ENCODE peak calls at places on chromosomes 5 and 9, in four cellular contexts. V, C, R and B are unnamed samples.

GRCh38 chr5:102865171-102865509 is 110.0 kb downstream of the PAM start:
- DNase-seq in V (no peak), C (no peak), R (no peak), B (no peak)

GRCh38 chr5:13956441-13956840 is 12.0 kb upstream of the DNAH5 start:
- DNase-seq in V (no peak), C (no peak), R (no peak), B (no peak)

GRCh38 chr5:139246394-139246793 is 47.1 kb upstream of the MATR3 start:
- DNase-seq in V (no peak), C (peak), R (peak), B (peak)

GRCh38 chr9:97985058-97985861 is 2.1 kb downstream of the ANP32B start:
- DNase-seq in V (no peak), C (peak), R (peak), B (peak)

GRCh38 chr5:88882321-88883038 is 504 bp downstream of the MEF2C start:
- DNase-seq in V (no peak), C (peak), R (peak), B (no peak)

GRCh38 chr9:134623408-134624066 is 18.1 kb upstream of the COL5A1 start:
- DNase-seq in V (peak), C (no peak), R (peak), B (no peak)

GRCh38 chr5:81783401-81783800 is 32.5 kb upstream of the SSBP2 start:
- DNase-seq in V (no peak), C (no peak), R (no peak), B (no peak)

GRCh38 chr9:81390802-81391456 is 298.4 kb downstream of the TLE1 start:
- DNase-seq in V (no peak), C (no peak), R (no peak), B (peak)

GRCh38 chr5:14364096-14364495 is 217.5 kb upstream of the OTULINL start:
- DNase-seq in V (no peak), C (peak), R (no peak), B (no peak)

DNA sequence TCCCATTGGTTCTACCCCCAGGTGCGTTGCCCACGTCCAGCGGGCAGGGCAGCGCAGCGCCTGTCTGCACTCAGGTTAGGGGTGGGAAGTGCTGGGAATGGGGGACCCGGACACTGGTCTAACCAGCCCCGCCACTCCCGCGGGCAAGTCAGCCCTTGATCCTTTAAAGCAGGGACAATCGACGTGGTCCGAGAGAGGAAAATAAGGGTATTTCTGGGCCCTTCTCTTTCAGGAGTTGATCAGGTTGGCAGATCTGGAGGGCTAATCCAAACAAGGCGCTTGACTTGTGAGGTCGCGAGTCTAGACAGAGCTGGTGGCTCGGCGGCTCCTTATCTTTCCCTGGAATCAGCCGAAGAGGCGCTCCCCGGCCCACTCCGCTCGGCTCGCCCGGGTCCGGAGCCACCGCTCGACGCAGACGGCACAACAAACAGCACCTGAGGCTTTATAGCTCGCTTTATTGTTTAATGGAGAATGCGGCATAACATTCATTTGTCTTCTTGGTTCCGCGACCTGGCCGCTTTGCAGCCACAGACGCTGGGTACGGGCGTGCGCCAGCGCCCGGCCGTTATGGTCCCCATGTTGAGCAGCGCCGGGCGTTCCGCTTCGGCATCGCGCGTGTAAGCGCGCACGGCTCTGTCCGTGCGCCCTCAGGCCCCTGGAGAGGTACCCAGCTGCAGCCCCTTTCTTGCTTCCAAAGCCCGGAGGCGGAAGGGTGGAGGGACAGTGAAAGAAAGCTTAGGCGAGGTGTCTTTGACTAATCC is 15.8 kb downstream of the ISL1 start:
- DNase-seq in V (peak), C (no peak), R (peak), B (no peak)
- H3K4me3 ChIP-seq in V (no peak), C (no peak), R (peak), B (peak)

DNA sequence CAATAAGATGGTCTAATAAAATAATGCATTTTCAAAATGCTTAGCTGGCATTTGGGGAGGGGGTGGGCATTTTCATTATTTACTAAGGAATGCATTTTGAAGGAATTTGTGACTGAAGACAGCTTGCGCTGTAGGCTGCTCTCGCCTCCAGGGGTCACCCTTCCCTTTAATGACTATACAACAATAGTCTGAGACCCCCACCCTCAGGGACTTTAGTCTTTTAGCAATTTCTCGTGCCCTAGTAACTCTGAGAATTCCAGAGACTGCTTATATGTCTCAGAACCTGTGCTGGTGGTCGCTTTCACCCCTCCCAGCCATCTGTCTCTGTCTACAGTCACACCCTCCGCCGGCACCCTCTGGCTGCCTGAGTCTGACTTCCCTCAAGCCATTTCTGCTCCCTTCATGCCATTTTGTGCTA is 671.5 kb downstream of the NR2F1-AS1 start:
- DNase-seq in V (no peak), C (peak), R (peak), B (no peak)
- TF ChIP-seq CTCF in V (no peak), C (peak), R (peak), B (peak)

GRCh38 chr5:158819095-158819494 is 280.6 kb downstream of the EBF1 start:
- DNase-seq in V (no peak), C (no peak), R (no peak), B (no peak)
- H3K4me3 ChIP-seq in V (no peak), C (no peak), R (no peak), B (no peak)

DNA sequence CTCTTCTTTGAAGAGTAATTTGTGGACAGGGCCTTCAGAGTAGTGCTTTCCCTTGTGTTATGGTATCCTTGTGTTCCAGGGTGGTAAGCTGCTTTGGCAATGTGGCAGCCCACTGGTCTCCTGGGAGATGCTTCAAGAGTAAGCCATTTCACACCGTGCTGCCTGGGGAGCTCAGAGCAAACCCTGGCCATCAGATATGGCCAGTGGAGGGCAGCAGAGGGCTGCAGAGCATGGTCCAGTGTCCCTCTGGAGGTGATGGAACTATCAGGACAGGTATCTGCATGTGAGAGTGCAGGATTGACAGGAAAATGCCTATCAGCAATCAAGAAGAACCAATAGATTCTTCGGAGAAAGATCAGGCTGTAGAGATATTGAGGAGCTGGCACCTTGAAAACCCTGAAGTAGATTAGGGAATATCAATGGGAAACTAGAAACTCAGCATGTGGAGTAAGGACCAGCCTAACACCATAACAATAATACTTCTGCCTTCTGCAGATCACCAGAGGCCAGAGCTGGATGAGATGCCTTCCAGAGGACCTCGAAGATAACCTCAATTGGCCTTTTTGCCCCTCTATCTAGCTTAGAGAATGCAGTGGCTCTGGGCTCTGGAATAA is 90.8 kb downstream of the PLPPR1 start:
- DNase-seq in V (no peak), C (peak), R (peak), B (peak)
- TF ChIP-seq CTCF in V (peak), C (peak), R (peak), B (peak)

GRCh38 chr9:127448112-127448805 is 2.9 kb downstream of the RPL12 start:
- DNase-seq in V (no peak), C (no peak), R (no peak), B (no peak)
- H3K4me3 ChIP-seq in V (no peak), C (no peak), R (peak), B (peak)

DNA sequence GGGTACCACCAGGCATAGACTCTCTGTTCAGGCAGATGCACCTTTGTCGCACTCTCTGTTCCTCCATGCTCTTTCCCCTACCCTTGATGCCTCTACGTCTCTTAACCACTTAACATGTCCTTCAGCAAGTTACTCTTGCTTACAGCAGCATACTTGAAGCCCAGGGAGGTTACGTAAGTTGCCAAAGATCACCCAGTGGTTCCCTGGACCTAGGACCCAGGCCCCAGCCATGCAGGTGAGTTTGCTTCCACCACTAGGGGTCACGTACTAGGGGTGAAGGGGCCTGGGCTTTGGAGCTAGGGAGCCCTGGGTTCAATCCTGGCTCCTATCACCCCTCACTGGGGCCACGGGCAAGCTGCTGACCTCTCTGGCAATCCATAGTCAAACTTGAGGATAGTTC is 8.9 kb downstream of the AKNA start:
- DNase-seq in V (no peak), C (no peak), R (no peak), B (no peak)
- TF ChIP-seq CTCF in V (no peak), C (no peak), R (peak), B (no peak)

GRCh38 chr9:272251-273213 is 57.9 kb downstream of the DOCK8 start:
- DNase-seq in V (no peak), C (no peak), R (no peak), B (peak)
- H3K4me3 ChIP-seq in V (no peak), C (no peak), R (no peak), B (no peak)

DNA sequence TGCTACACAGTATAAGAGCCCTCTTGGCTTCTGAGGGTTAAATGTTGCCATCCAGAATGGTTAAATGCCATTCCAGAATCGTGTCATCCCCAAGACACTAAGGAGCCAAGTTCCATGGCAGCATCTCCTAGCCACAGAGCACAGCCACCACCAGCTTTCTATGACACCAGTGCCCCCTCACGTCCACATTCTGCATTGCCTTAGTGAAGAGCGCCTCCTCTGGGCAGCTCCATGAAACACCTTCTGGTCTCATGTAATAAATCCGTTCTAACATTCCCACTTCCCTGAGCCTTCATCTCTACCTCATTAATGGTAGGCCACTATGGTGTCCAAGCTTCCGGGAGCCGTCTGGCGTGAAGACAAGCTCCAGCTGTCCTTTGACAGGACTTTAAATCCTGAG is 12.4 kb downstream of the CBY3 start:
- DNase-seq in V (no peak), C (peak), R (peak), B (peak)
- TF ChIP-seq CTCF in V (peak), C (peak), R (peak), B (peak)

DNA sequence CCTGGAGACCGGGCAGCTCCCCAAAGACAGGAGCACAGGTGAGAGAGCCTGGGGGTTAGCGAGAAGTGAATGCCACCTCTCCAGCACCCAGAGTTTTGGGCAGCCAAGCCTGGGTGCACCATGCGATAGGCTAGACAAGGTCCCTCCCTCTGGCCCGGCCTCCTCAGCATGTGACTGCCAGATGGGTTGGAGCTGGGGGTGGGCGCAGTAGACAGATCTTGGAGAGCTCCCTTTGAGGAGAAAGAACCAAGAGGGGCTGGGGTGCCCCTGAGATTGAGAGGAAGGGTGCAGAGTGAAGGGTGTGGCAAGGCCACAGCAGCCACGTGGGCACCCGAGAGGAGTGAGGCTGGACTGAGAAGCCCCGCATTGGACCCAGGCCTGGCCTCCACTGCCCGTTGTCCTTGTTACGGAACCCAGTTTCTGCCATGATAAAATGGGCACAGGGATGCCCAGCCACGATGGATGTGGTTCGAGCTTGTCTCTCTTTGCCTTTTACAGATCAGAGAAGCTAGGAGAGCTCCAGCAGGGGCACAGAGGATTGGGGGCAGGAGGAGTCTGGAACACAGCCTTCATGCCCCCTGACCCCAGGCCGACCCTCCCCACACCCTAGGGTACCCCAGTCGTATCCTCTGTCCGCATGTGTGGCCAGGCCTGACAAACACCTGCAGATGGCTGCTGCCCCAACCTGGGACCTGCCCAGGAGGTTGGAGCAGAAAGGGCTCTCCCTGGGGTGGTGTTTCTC is 1.3 kb downstream of the TMEM141 start:
- DNase-seq in V (peak), C (peak), R (peak), B (no peak)
- H3K4me3 ChIP-seq in V (no peak), C (peak), R (peak), B (peak)